ENCODE peak calls at places on chromosomes 16 and 17, in seven cellular contexts. One of them, this sample, is unnamed.

GRCh38 chr17:41939044-41939695 is 8.8 kb downstream of the ODAD4 start:
- DNase-seq in substantia nigra: no peak
- DNase-seq in RCC 7860: no peak
- DNase-seq in heart left ventricle: no peak
- DNase-seq in CD4-positive, alpha-beta T cell: no peak
- DNase-seq in tibial artery: no peak
- DNase-seq in activated CD8-positive, alpha-beta T cell treated with anti-CD3 and anti-CD28 coated beads, Interleukin-2, amount 10 ng/mL, durations not matched to agents 7 days and 5 days: no peak
- DNase-seq in this sample: no peak

GRCh38 chr17:48113201-48113676 is 5.7 kb downstream of the SNX11 start:
- DNase-seq in substantia nigra: no peak
- DNase-seq in RCC 7860: no peak
- DNase-seq in heart left ventricle: no peak
- DNase-seq in CD4-positive, alpha-beta T cell: peak; percentile 43
- DNase-seq in tibial artery: no peak
- DNase-seq in activated CD8-positive, alpha-beta T cell treated with anti-CD3 and anti-CD28 coated beads, Interleukin-2, amount 10 ng/mL, durations not matched to agents 7 days and 5 days: peak; percentile 81
- DNase-seq in this sample: no peak

GRCh38 chr16:17269434-17269833 is 201.3 kb downstream of the XYLT1 start:
- DNase-seq in substantia nigra: no peak
- DNase-seq in RCC 7860: no peak
- DNase-seq in heart left ventricle: no peak
- DNase-seq in CD4-positive, alpha-beta T cell: no peak
- DNase-seq in tibial artery: no peak
- DNase-seq in activated CD8-positive, alpha-beta T cell treated with anti-CD3 and anti-CD28 coated beads, Interleukin-2, amount 10 ng/mL, durations not matched to agents 7 days and 5 days: no peak
- DNase-seq in this sample: no peak

GRCh38 chr17:78376161-78376560 is 2.3 kb upstream of the PGS1 start:
- DNase-seq in substantia nigra: no peak
- DNase-seq in RCC 7860: peak; percentile 37
- DNase-seq in heart left ventricle: no peak
- DNase-seq in CD4-positive, alpha-beta T cell: no peak
- DNase-seq in tibial artery: no peak
- DNase-seq in activated CD8-positive, alpha-beta T cell treated with anti-CD3 and anti-CD28 coated beads, Interleukin-2, amount 10 ng/mL, durations not matched to agents 7 days and 5 days: no peak
- DNase-seq in this sample: no peak

GRCh38 chr17:70336411-70336810 is 167.1 kb downstream of the KCNJ2 start:
- DNase-seq in substantia nigra: no peak
- DNase-seq in RCC 7860: no peak
- DNase-seq in heart left ventricle: no peak
- DNase-seq in CD4-positive, alpha-beta T cell: no peak
- DNase-seq in tibial artery: no peak
- DNase-seq in activated CD8-positive, alpha-beta T cell treated with anti-CD3 and anti-CD28 coated beads, Interleukin-2, amount 10 ng/mL, durations not matched to agents 7 days and 5 days: no peak
- DNase-seq in this sample: no peak

GRCh38 chr17:57855391-57856035 is 5.7 kb upstream of the MRPS23 start:
- DNase-seq in substantia nigra: no peak
- DNase-seq in RCC 7860: no peak
- DNase-seq in heart left ventricle: no peak
- DNase-seq in CD4-positive, alpha-beta T cell: no peak
- DNase-seq in tibial artery: peak; percentile 73
- DNase-seq in activated CD8-positive, alpha-beta T cell treated with anti-CD3 and anti-CD28 coated beads, Interleukin-2, amount 10 ng/mL, durations not matched to agents 7 days and 5 days: no peak
- DNase-seq in this sample: no peak

GRCh38 chr16:11871193-11871592 is 19.9 kb upstream of the RSL1D1 start:
- DNase-seq in substantia nigra: no peak
- DNase-seq in RCC 7860: no peak
- DNase-seq in heart left ventricle: no peak
- DNase-seq in CD4-positive, alpha-beta T cell: no peak
- DNase-seq in tibial artery: no peak
- DNase-seq in activated CD8-positive, alpha-beta T cell treated with anti-CD3 and anti-CD28 coated beads, Interleukin-2, amount 10 ng/mL, durations not matched to agents 7 days and 5 days: no peak
- DNase-seq in this sample: no peak

GRCh38 chr16:23852794-23853562 is 17.2 kb downstream of the PRKCB start:
- DNase-seq in substantia nigra: no peak
- DNase-seq in RCC 7860: no peak
- DNase-seq in heart left ventricle: no peak
- DNase-seq in CD4-positive, alpha-beta T cell: no peak
- DNase-seq in tibial artery: no peak
- DNase-seq in activated CD8-positive, alpha-beta T cell treated with anti-CD3 and anti-CD28 coated beads, Interleukin-2, amount 10 ng/mL, durations not matched to agents 7 days and 5 days: no peak
- DNase-seq in this sample: no peak

GRCh38 chr17:63966646-63967265 is 6.0 kb downstream of the SCN4A start:
- DNase-seq in substantia nigra: no peak
- DNase-seq in RCC 7860: no peak
- DNase-seq in heart left ventricle: no peak
- DNase-seq in CD4-positive, alpha-beta T cell: no peak
- DNase-seq in tibial artery: no peak
- DNase-seq in activated CD8-positive, alpha-beta T cell treated with anti-CD3 and anti-CD28 coated beads, Interleukin-2, amount 10 ng/mL, durations not matched to agents 7 days and 5 days: peak; percentile 76
- DNase-seq in this sample: no peak

GRCh38 chr17:28996554-28997096 is 9.2 kb downstream of the SEZ6 start:
- DNase-seq in substantia nigra: no peak
- DNase-seq in RCC 7860: no peak
- DNase-seq in heart left ventricle: no peak
- DNase-seq in CD4-positive, alpha-beta T cell: no peak
- DNase-seq in tibial artery: no peak
- DNase-seq in activated CD8-positive, alpha-beta T cell treated with anti-CD3 and anti-CD28 coated beads, Interleukin-2, amount 10 ng/mL, durations not matched to agents 7 days and 5 days: no peak
- DNase-seq in this sample: no peak

GRCh38 chr16:25416002-25416401 is 158.4 kb upstream of the ZKSCAN2 start:
- DNase-seq in substantia nigra: no peak
- DNase-seq in RCC 7860: no peak
- DNase-seq in heart left ventricle: no peak
- DNase-seq in CD4-positive, alpha-beta T cell: no peak
- DNase-seq in tibial artery: no peak
- DNase-seq in activated CD8-positive, alpha-beta T cell treated with anti-CD3 and anti-CD28 coated beads, Interleukin-2, amount 10 ng/mL, durations not matched to agents 7 days and 5 days: no peak
- DNase-seq in this sample: no peak

GRCh38 chr16:85537795-85538401 is 75.2 kb upstream of the GSE1 start:
- DNase-seq in substantia nigra: no peak
- DNase-seq in RCC 7860: no peak
- DNase-seq in heart left ventricle: no peak
- DNase-seq in CD4-positive, alpha-beta T cell: no peak
- DNase-seq in tibial artery: no peak
- DNase-seq in activated CD8-positive, alpha-beta T cell treated with anti-CD3 and anti-CD28 coated beads, Interleukin-2, amount 10 ng/mL, durations not matched to agents 7 days and 5 days: no peak
- DNase-seq in this sample: no peak

GRCh38 chr17:32285770-32286517 is 20.3 kb downstream of the RHBDL3 start:
- DNase-seq in substantia nigra: peak; percentile 76
- DNase-seq in RCC 7860: peak; percentile 48
- DNase-seq in heart left ventricle: no peak
- DNase-seq in CD4-positive, alpha-beta T cell: no peak
- DNase-seq in tibial artery: no peak
- DNase-seq in activated CD8-positive, alpha-beta T cell treated with anti-CD3 and anti-CD28 coated beads, Interleukin-2, amount 10 ng/mL, durations not matched to agents 7 days and 5 days: no peak
- DNase-seq in this sample: no peak

GRCh38 chr17:7141824-7142223 is 27.2 kb upstream of the ASGR2 start:
- DNase-seq in substantia nigra: no peak
- DNase-seq in RCC 7860: no peak
- DNase-seq in heart left ventricle: no peak
- DNase-seq in CD4-positive, alpha-beta T cell: no peak
- DNase-seq in tibial artery: no peak
- DNase-seq in activated CD8-positive, alpha-beta T cell treated with anti-CD3 and anti-CD28 coated beads, Interleukin-2, amount 10 ng/mL, durations not matched to agents 7 days and 5 days: no peak
- DNase-seq in this sample: no peak

GRCh38 chr16:11869657-11870228 is 18.4 kb upstream of the RSL1D1 start:
- DNase-seq in substantia nigra: no peak
- DNase-seq in RCC 7860: no peak
- DNase-seq in heart left ventricle: no peak
- DNase-seq in CD4-positive, alpha-beta T cell: no peak
- DNase-seq in tibial artery: no peak
- DNase-seq in activated CD8-positive, alpha-beta T cell treated with anti-CD3 and anti-CD28 coated beads, Interleukin-2, amount 10 ng/mL, durations not matched to agents 7 days and 5 days: no peak
- DNase-seq in this sample: no peak

This sample was measured in glutamatergic neuron.